ENCODE peak calls at places on chromosomes 7 and 10, in ten cellular contexts. S is HCT116, Y is AG09309, B is IMR-90, U is spleen, X is GM06990, G is heart left ventricle, R is heart right ventricle, V is choroid plexus epithelial cell, O is psoas muscle. J is an unnamed sample.

GRCh38 chr7:138345567-138345966 is 114.5 kb upstream of the TRIM24 start:
- DNase-seq in S (no peak), Y (no peak), B (no peak), U (no peak), X (no peak), G (no peak), R (no peak), V (no peak), O (no peak), J (no peak)

GRCh38 chr7:139321071-139321745 is 19.9 kb upstream of the FMC1 start:
- DNase-seq in S (no peak), Y (no peak), B (peak; percentile 38), U (no peak), X (peak; percentile 13), G (no peak), R (no peak), V (peak; percentile 64), O (no peak), J (no peak)

GRCh38 chr7:22651534-22652243 is 75.3 kb upstream of the IL6 start:
- DNase-seq in S (no peak), Y (no peak), B (peak; percentile 83), U (no peak), X (no peak), G (no peak), R (no peak), V (peak; percentile 64), O (no peak), J (no peak)

GRCh38 chr10:102814456-102814871 is 22.7 kb downstream of the CYP17A1 start:
- DNase-seq in S (no peak), Y (no peak), B (peak; percentile 40), U (no peak), X (no peak), G (peak; percentile 79), R (peak; percentile 63), V (peak; percentile 83), O (peak; percentile 48), J (no peak)

GRCh38 chr10:69902835-69903535 is 101.3 kb downstream of the COL13A1 start:
- DNase-seq in S (no peak), Y (no peak), B (no peak), U (no peak), X (no peak), G (no peak), R (peak; percentile 35), V (no peak), O (peak; percentile 37), J (no peak)

GRCh38 chr10:119403927-119404326 is 138.6 kb downstream of the RGS10 start:
- DNase-seq in S (no peak), Y (no peak), B (no peak), U (no peak), X (no peak), G (no peak), R (no peak), V (no peak), O (no peak), J (no peak)

GRCh38 chr10:31146496-31147219 is 115.0 kb upstream of the ZNF438 start:
- DNase-seq in S (peak; percentile 60), Y (peak; percentile 46), B (peak; percentile 86), U (no peak), X (no peak), G (peak; percentile 82), R (peak; percentile 60), V (peak; percentile 84), O (peak; percentile 41), J (no peak)

GRCh38 chr7:20474244-20474643 is 141.2 kb upstream of the ABCB5 start:
- DNase-seq in S (no peak), Y (no peak), B (no peak), U (no peak), X (no peak), G (no peak), R (no peak), V (no peak), O (no peak), J (no peak)

GRCh38 chr10:125023269-125023668 is 81.3 kb downstream of the ZRANB1 start:
- DNase-seq in S (no peak), Y (no peak), B (no peak), U (peak; percentile 56), X (no peak), G (no peak), R (peak; percentile 64), V (no peak), O (peak; percentile 48), J (no peak)

GRCh38 chr10:80542053-80542452 is 4.4 kb downstream of the SH2D4B start:
- DNase-seq in S (no peak), Y (no peak), B (peak; percentile 5), U (no peak), X (no peak), G (no peak), R (no peak), V (peak; percentile 48), O (no peak), J (no peak)

GRCh38 chr7:80420876-80421275 is 91.0 kb downstream of the GNAT3 start:
- DNase-seq in S (no peak), Y (no peak), B (no peak), U (no peak), X (no peak), G (no peak), R (no peak), V (no peak), O (no peak), J (no peak)

GRCh38 chr7:74544706-74545469 is 91.2 kb downstream of the GTF2IRD1 start:
- DNase-seq in S (peak; percentile 34), Y (no peak), B (peak; percentile 64), U (no peak), X (no peak), G (no peak), R (no peak), V (peak; percentile 85), O (no peak), J (no peak)

GRCh38 chr7:151142686-151143040 is 24.8 kb downstream of the GBX1 start:
- DNase-seq in S (no peak), Y (no peak), B (no peak), U (peak; percentile 56), X (no peak), G (no peak), R (no peak), V (no peak), O (no peak), J (no peak)

DNA sequence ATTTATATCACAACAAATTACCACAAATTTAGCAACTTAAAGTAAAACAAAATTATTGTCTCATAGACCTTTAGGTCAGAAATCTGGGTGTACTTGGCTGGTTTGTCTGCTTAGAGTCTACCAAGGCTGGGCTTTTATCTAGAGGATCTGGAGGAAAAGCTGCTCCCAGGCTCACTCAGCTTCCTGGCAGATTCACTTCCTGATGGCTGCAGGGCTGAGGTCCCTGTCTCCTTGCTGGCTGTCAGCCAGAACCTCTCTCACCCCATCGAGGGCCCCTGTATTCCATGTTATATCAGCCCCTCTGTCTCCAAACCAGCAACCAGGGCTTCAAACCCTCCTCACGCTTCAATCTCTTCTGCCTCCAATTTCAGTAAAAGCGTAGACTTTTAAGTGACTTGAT is 734.9 kb downstream of the NRG3 start:
- DNase-seq in S (no peak), Y (no peak), B (no peak), U (no peak), X (no peak), G (no peak), R (no peak), V (no peak), O (no peak), J (no peak)
- TF ChIP-seq CTCF in S (no peak), Y (no peak), B (no peak), U (no peak), X (no peak), G (no peak), R (no peak), V (no peak), O (no peak), J (no peak)

GRCh38 chr10:126905776-126906703 is 812 bp downstream of the DOCK1 start:
- DNase-seq in S (no peak), Y (no peak), B (peak; percentile 52), U (peak; percentile 70), X (no peak), G (peak; percentile 46), R (peak; percentile 42), V (peak; percentile 29), O (no peak), J (peak; percentile 88)
- H3K4me3 ChIP-seq in S (peak overlapping the region; percentile 69), Y (peak overlapping the region; percentile 91), B (peak overlapping the region; percentile 62), U (peak overlapping the region; percentile 75), X (no peak overlapping the region), G (peak overlapping the region; percentile 85), R (peak overlapping the region; percentile 87), V (peak overlapping the region; percentile 81), O (peak overlapping the region; percentile 66), J (peak overlapping the region; percentile 65)

GRCh38 chr7:155524018-155524556 is 22.3 kb downstream of the CNPY1 start:
- DNase-seq in S (no peak), Y (no peak), B (no peak), U (no peak), X (no peak), G (no peak), R (no peak), V (no peak), O (no peak), J (peak; percentile 71)
- TF ChIP-seq CTCF in S (peak; percentile 16), Y (no peak), B (no peak), U (no peak), X (peak; percentile 15), G (no peak), R (peak; percentile 24), V (peak; percentile 3), O (no peak), J (no peak)

DNA sequence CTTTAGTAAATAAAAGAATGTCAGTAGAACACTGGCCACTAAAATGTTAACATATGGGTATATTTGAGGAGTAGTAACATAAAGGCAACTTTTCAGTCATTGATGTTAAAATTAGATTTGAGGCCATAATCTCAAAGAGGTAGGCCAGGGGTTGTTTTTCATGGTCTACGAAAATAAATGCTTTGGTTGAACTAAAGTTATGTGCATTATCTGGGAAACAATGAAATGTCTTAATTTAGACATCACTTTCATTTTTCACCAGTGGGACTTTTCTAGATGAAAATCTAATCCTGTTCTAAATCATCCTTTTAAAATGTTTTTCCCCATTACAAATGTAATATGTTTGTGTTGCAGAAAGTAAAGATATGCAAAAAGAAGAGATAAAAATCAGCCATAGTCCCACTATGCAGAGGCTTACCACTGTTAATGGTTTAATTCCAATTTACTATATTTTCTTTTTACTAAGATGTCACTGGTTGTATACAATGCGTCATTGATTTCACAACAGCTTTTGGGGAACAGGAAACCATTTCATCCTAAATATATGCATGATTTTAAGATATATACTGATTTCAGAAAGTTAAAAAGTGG is 64.3 kb downstream of the ARID5B start:
- DNase-seq in S (no peak), Y (no peak), B (no peak), U (no peak), X (no peak), G (no peak), R (no peak), V (no peak), O (no peak), J (no peak)
- H3K4me3 ChIP-seq in S (no peak overlapping the region), Y (no peak overlapping the region), B (no peak overlapping the region), U (no peak overlapping the region), X (no peak overlapping the region), G (no peak overlapping the region), R (no peak overlapping the region), V (no peak overlapping the region), O (no peak overlapping the region), J (no peak overlapping the region)

GRCh38 chr7:4682621-4683042 is 537 bp downstream of the FOXK1 start:
- DNase-seq in S (no peak), Y (no peak), B (peak; percentile 47), U (peak; percentile 93), X (peak; percentile 58), G (peak; percentile 53), R (peak; percentile 60), V (peak; percentile 77), O (peak; percentile 57), J (no peak)
- TF ChIP-seq CTCF in S (no peak), Y (no peak), B (peak; percentile 4), U (no peak), X (no peak), G (no peak), R (no peak), V (peak; percentile 42), O (peak; percentile 16), J (no peak)

GRCh38 chr10:95406651-95407280 is 116.0 kb upstream of the PDLIM1 start:
- DNase-seq in S (no peak), Y (no peak), B (no peak), U (no peak), X (no peak), G (peak; percentile 85), R (peak; percentile 72), V (no peak), O (peak; percentile 75), J (peak; percentile 88)
- H3K4me3 ChIP-seq in S (no peak overlapping the region), Y (no peak overlapping the region), B (no peak overlapping the region), U (no peak overlapping the region), X (no peak overlapping the region), G (no peak overlapping the region), R (no peak overlapping the region), V (no peak overlapping the region), O (peak overlapping the region; percentile 16), J (no peak overlapping the region)

J was measured in lower leg skin.